ENCODE peak calls at places on chromosomes 2 and 18, in four cellular contexts. One of them, this sample, is unnamed.

GRCh38 chr2:25590921-25591505 is 82.4 kb downstream of the DTNB start:
- DNase-seq in mucosa of descending colon: no peak
- DNase-seq in heart left ventricle: no peak
- DNase-seq in AG10803: no peak
- DNase-seq in this sample: no peak

GRCh38 chr2:26618611-26619010 is 22.6 kb downstream of the CIB4 start:
- DNase-seq in mucosa of descending colon: no peak
- DNase-seq in AG10803: no peak
- DNase-seq in heart left ventricle: no peak
- DNase-seq in this sample: no peak

GRCh38 chr2:36246320-36246990 is 109.1 kb upstream of the CRIM1 start:
- DNase-seq in mucosa of descending colon: no peak
- DNase-seq in AG10803: no peak
- DNase-seq in heart left ventricle: no peak
- DNase-seq in this sample: no peak

GRCh38 chr2:105789745-105790466 is 45.2 kb downstream of the NCK2 start:
- DNase-seq in mucosa of descending colon: no peak
- DNase-seq in AG10803: peak
- DNase-seq in heart left ventricle: peak
- DNase-seq in this sample: peak

GRCh38 chr2:190121971-190122370 is 59.4 kb upstream of the MSTN start:
- DNase-seq in AG10803: peak
- DNase-seq in heart left ventricle: no peak
- DNase-seq in mucosa of descending colon: no peak
- DNase-seq in this sample: no peak

GRCh38 chr18:58140366-58141325 is 96.6 kb downstream of the NEDD4L start:
- DNase-seq in mucosa of descending colon: no peak
- DNase-seq in heart left ventricle: no peak
- DNase-seq in AG10803: no peak
- DNase-seq in this sample: peak

GRCh38 chr18:48954837-48955527 is 4.2 kb upstream of the SMAD7 start:
- DNase-seq in heart left ventricle: no peak
- DNase-seq in AG10803: no peak
- DNase-seq in mucosa of descending colon: no peak
- DNase-seq in this sample: no peak

GRCh38 chr2:28274911-28275685 is 117.6 kb upstream of the FOSL2 start:
- DNase-seq in AG10803: peak
- DNase-seq in mucosa of descending colon: peak
- DNase-seq in heart left ventricle: peak
- DNase-seq in this sample: peak

GRCh38 chr18:43800584-43800983 is 523.3 kb upstream of the SYT4 start:
- DNase-seq in heart left ventricle: no peak
- DNase-seq in mucosa of descending colon: no peak
- DNase-seq in AG10803: no peak
- DNase-seq in this sample: no peak

GRCh38 chr2:68251855-68252406 is 401 bp downstream of the PPP3R1 start:
- DNase-seq in mucosa of descending colon: peak
- DNase-seq in AG10803: no peak
- DNase-seq in heart left ventricle: peak
- DNase-seq in this sample: peak

GRCh38 chr2:39872748-39873147 is 93.7 kb upstream of the THUMPD2 start:
- DNase-seq in heart left ventricle: no peak
- DNase-seq in mucosa of descending colon: no peak
- DNase-seq in AG10803: no peak
- DNase-seq in this sample: no peak

GRCh38 chr2:141595531-141595930 is 535.3 kb downstream of the LRP1B start:
- DNase-seq in AG10803: no peak
- DNase-seq in mucosa of descending colon: no peak
- DNase-seq in heart left ventricle: no peak
- DNase-seq in this sample: no peak

GRCh38 chr18:21112543-21113105 is 1.0 kb upstream of the ROCK1 start:
- DNase-seq in AG10803: peak
- DNase-seq in mucosa of descending colon: no peak
- DNase-seq in heart left ventricle: no peak
- DNase-seq in this sample: no peak

GRCh38 chr2:152335016-152335850 is at the start of gene FMNL2:
- DNase-seq in mucosa of descending colon: peak
- DNase-seq in AG10803: peak
- DNase-seq in heart left ventricle: peak
- DNase-seq in this sample: peak
- TF ChIP-seq CTCF in mucosa of descending colon: no peak
- TF ChIP-seq CTCF in AG10803: no peak
- TF ChIP-seq CTCF in heart left ventricle: peak
- TF ChIP-seq CTCF in this sample: no peak

GRCh38 chr2:219688560-219689445 is 61.4 kb downstream of the SLC4A3 start:
- DNase-seq in AG10803: peak
- DNase-seq in heart left ventricle: peak
- DNase-seq in mucosa of descending colon: no peak
- DNase-seq in this sample: no peak
- H3K4me3 ChIP-seq in AG10803: peak
- H3K4me3 ChIP-seq in heart left ventricle: no peak
- H3K4me3 ChIP-seq in mucosa of descending colon: no peak
- H3K4me3 ChIP-seq in this sample: no peak

GRCh38 chr2:22377251-22377650 is 1007.7 kb upstream of the KLHL29 start:
- DNase-seq in heart left ventricle: no peak
- DNase-seq in AG10803: no peak
- DNase-seq in mucosa of descending colon: no peak
- DNase-seq in this sample: no peak

GRCh38 chr2:22375094-22375493 is 1009.9 kb upstream of the KLHL29 start:
- DNase-seq in AG10803: no peak
- DNase-seq in mucosa of descending colon: no peak
- DNase-seq in heart left ventricle: no peak
- DNase-seq in this sample: no peak
- TF ChIP-seq CTCF in AG10803: no peak
- TF ChIP-seq CTCF in mucosa of descending colon: no peak
- TF ChIP-seq CTCF in heart left ventricle: no peak
- TF ChIP-seq CTCF in this sample: no peak

GRCh38 chr18:9594782-9595181 is 19.6 kb downstream of the PPP4R1 start:
- DNase-seq in heart left ventricle: no peak
- DNase-seq in mucosa of descending colon: no peak
- DNase-seq in AG10803: no peak
- DNase-seq in this sample: no peak
- H3K4me3 ChIP-seq in heart left ventricle: no peak
- H3K4me3 ChIP-seq in mucosa of descending colon: no peak
- H3K4me3 ChIP-seq in AG10803: no peak
- H3K4me3 ChIP-seq in this sample: no peak

DNA sequence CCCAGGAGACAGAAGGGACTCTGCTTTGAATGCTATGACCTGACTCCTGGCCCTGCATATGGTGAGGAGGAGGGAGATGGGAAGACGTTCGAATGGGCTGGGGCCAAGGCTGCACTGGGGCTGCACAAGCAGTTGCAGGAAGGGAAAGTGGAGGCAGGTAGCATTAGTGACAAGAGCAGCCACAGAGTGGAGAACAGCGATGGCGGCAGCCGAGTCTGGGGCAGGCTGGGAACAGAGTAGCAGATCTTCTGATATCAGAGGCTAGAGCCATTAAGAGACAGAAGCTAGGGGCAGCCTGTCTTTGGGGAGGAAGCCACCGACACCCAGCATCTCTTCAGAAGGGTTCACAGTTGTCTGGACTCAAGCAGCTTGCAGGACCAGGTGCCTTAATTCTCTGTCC is 50.1 kb downstream of the ST3GAL5 start:
- DNase-seq in AG10803: no peak
- DNase-seq in mucosa of descending colon: no peak
- DNase-seq in heart left ventricle: no peak
- DNase-seq in this sample: no peak
- TF ChIP-seq CTCF in AG10803: no peak
- TF ChIP-seq CTCF in mucosa of descending colon: no peak
- TF ChIP-seq CTCF in heart left ventricle: no peak
- TF ChIP-seq CTCF in this sample: no peak

GRCh38 chr2:237486819-237487448 is at the start of gene MLPH:
- DNase-seq in mucosa of descending colon: peak
- DNase-seq in AG10803: no peak
- DNase-seq in heart left ventricle: peak
- DNase-seq in this sample: no peak
- H3K4me3 ChIP-seq in mucosa of descending colon: no peak
- H3K4me3 ChIP-seq in AG10803: peak
- H3K4me3 ChIP-seq in heart left ventricle: peak
- H3K4me3 ChIP-seq in this sample: peak

DNA sequence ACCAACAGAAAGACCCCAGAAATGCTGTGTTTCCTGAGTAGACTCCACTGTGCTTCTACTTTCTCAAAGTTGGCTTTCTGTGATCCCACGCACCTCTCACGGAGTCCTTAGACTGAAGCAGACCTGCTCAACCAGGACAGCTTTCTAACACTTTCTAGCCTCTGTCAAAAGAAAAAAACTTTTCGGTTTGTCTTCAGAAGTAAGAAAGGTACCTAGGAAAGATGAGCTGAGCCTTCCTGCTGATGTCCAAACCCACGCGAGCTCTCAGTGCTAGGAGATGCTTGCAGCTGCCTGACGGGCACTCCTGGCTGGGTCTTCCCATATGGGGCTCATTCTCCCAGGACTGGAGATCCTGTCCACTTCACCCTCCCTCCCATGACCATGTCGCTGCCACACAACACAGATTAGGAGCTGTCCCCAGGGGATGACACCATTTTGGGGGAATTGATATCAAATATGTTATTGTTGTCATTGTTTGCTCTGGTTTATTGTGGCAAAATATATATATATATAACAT is 49.2 kb upstream of the DAPL1 start:
- DNase-seq in AG10803: no peak
- DNase-seq in mucosa of descending colon: no peak
- DNase-seq in heart left ventricle: no peak
- DNase-seq in this sample: no peak
- TF ChIP-seq CTCF in AG10803: no peak
- TF ChIP-seq CTCF in mucosa of descending colon: no peak
- TF ChIP-seq CTCF in heart left ventricle: no peak
- TF ChIP-seq CTCF in this sample: no peak

DNA sequence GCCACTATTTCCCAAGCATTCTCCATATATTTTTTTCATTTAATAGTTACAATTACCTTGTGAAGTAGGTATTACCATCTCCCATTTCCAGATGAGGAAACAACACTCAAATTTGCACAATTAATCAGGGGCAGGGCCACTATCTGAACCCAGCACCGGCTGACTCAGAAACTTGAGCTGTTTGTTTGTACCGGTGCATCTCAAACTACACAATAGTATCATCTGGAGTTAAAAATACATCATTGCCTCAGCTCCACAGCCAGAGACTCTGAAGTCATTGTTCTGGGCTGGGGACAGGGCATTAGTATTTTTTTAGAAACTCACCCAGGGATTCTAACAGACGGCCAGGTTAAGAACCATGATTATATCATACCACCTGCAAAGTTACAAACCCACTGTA is 55.9 kb downstream of the CDCA7 start:
- DNase-seq in AG10803: no peak
- DNase-seq in mucosa of descending colon: no peak
- DNase-seq in heart left ventricle: no peak
- DNase-seq in this sample: no peak
- H3K4me3 ChIP-seq in AG10803: no peak
- H3K4me3 ChIP-seq in mucosa of descending colon: no peak
- H3K4me3 ChIP-seq in heart left ventricle: no peak
- H3K4me3 ChIP-seq in this sample: no peak

This sample was measured in lower leg skin.